ENCODE peak calls at places on chromosomes 11 and 22, in eight cellular contexts. One of them, this sample, is unnamed.

GRCh38 chr11:123564225-123564624 is 90.2 kb downstream of the SCN3B start:
- DNase-seq in H9: no peak
- DNase-seq in uterus: no peak
- DNase-seq in T1000: no peak
- DNase-seq in AG09319: no peak
- DNase-seq in B cell: no peak
- DNase-seq in naive thymus-derived CD8-positive, alpha-beta T cell: no peak
- DNase-seq in effector CD4-positive, alpha-beta T cell: no peak
- DNase-seq in this sample: no peak

GRCh38 chr11:110131386-110132123 is 38.4 kb downstream of the ZC3H12C start:
- DNase-seq in H9: no peak
- DNase-seq in uterus: no peak
- DNase-seq in T1000: no peak
- DNase-seq in AG09319: no peak
- DNase-seq in B cell: no peak
- DNase-seq in naive thymus-derived CD8-positive, alpha-beta T cell: no peak
- DNase-seq in effector CD4-positive, alpha-beta T cell: no peak
- DNase-seq in this sample: no peak

GRCh38 chr11:106276126-106276525 is 198.7 kb downstream of the AASDHPPT start:
- DNase-seq in H9: no peak
- DNase-seq in uterus: no peak
- DNase-seq in T1000: no peak
- DNase-seq in AG09319: no peak
- DNase-seq in B cell: no peak
- DNase-seq in naive thymus-derived CD8-positive, alpha-beta T cell: no peak
- DNase-seq in effector CD4-positive, alpha-beta T cell: no peak
- DNase-seq in this sample: no peak

GRCh38 chr22:32720924-32721323 is 80.6 kb upstream of the TIMP3 start:
- DNase-seq in H9: no peak
- DNase-seq in uterus: peak; percentile 59
- DNase-seq in T1000: no peak
- DNase-seq in AG09319: no peak
- DNase-seq in B cell: no peak
- DNase-seq in naive thymus-derived CD8-positive, alpha-beta T cell: no peak
- DNase-seq in effector CD4-positive, alpha-beta T cell: no peak
- DNase-seq in this sample: no peak

GRCh38 chr11:60762851-60763691 is 6.4 kb downstream of the MS4A15 start:
- DNase-seq in H9: no peak
- DNase-seq in uterus: no peak
- DNase-seq in T1000: no peak
- DNase-seq in AG09319: no peak
- DNase-seq in B cell: peak; percentile 71
- DNase-seq in naive thymus-derived CD8-positive, alpha-beta T cell: no peak
- DNase-seq in effector CD4-positive, alpha-beta T cell: no peak
- DNase-seq in this sample: peak; percentile 6

GRCh38 chr11:848988-849824 is 6.6 kb downstream of the TSPAN4 start:
- DNase-seq in H9: peak; percentile 82
- DNase-seq in uterus: peak; percentile 66
- DNase-seq in T1000: no peak
- DNase-seq in AG09319: no peak
- DNase-seq in B cell: no peak
- DNase-seq in naive thymus-derived CD8-positive, alpha-beta T cell: no peak
- DNase-seq in effector CD4-positive, alpha-beta T cell: peak; percentile 23
- DNase-seq in this sample: no peak

GRCh38 chr11:16982256-16982671 is 31.9 kb downstream of the PLEKHA7 start:
- DNase-seq in H9: no peak
- DNase-seq in uterus: no peak
- DNase-seq in T1000: no peak
- DNase-seq in AG09319: no peak
- DNase-seq in B cell: no peak
- DNase-seq in naive thymus-derived CD8-positive, alpha-beta T cell: no peak
- DNase-seq in effector CD4-positive, alpha-beta T cell: no peak
- DNase-seq in this sample: no peak

GRCh38 chr11:3152471-3153110 is 12.5 kb downstream of the OSBPL5 start:
- DNase-seq in H9: no peak
- DNase-seq in uterus: no peak
- DNase-seq in T1000: no peak
- DNase-seq in AG09319: no peak
- DNase-seq in B cell: no peak
- DNase-seq in naive thymus-derived CD8-positive, alpha-beta T cell: no peak
- DNase-seq in effector CD4-positive, alpha-beta T cell: no peak
- DNase-seq in this sample: no peak

GRCh38 chr11:57100638-57101312 is 81.0 kb upstream of the LRRC55 start:
- DNase-seq in H9: no peak
- DNase-seq in uterus: no peak
- DNase-seq in T1000: no peak
- DNase-seq in AG09319: no peak
- DNase-seq in B cell: no peak
- DNase-seq in naive thymus-derived CD8-positive, alpha-beta T cell: no peak
- DNase-seq in effector CD4-positive, alpha-beta T cell: no peak
- DNase-seq in this sample: no peak

GRCh38 chr11:24880962-24881361 is 384.1 kb downstream of the LUZP2 start:
- DNase-seq in H9: no peak
- DNase-seq in uterus: no peak
- DNase-seq in T1000: no peak
- DNase-seq in AG09319: no peak
- DNase-seq in B cell: no peak
- DNase-seq in naive thymus-derived CD8-positive, alpha-beta T cell: no peak
- DNase-seq in effector CD4-positive, alpha-beta T cell: no peak
- DNase-seq in this sample: no peak

GRCh38 chr11:15636520-15637065 is 521.9 kb downstream of the INSC start:
- DNase-seq in H9: no peak
- DNase-seq in uterus: no peak
- DNase-seq in T1000: no peak
- DNase-seq in AG09319: no peak
- DNase-seq in B cell: no peak
- DNase-seq in naive thymus-derived CD8-positive, alpha-beta T cell: no peak
- DNase-seq in effector CD4-positive, alpha-beta T cell: no peak
- DNase-seq in this sample: no peak

GRCh38 chr22:16968218-16968595 is 39.8 kb downstream of the GAB4 start:
- DNase-seq in H9: no peak
- DNase-seq in uterus: no peak
- DNase-seq in T1000: no peak
- DNase-seq in AG09319: no peak
- DNase-seq in B cell: no peak
- DNase-seq in naive thymus-derived CD8-positive, alpha-beta T cell: no peak
- DNase-seq in effector CD4-positive, alpha-beta T cell: no peak
- DNase-seq in this sample: no peak

GRCh38 chr11:14702760-14703159 is 59.2 kb downstream of the PDE3B start:
- DNase-seq in H9: no peak
- DNase-seq in uterus: no peak
- DNase-seq in T1000: no peak
- DNase-seq in AG09319: no peak
- DNase-seq in B cell: no peak
- DNase-seq in naive thymus-derived CD8-positive, alpha-beta T cell: no peak
- DNase-seq in effector CD4-positive, alpha-beta T cell: no peak
- DNase-seq in this sample: no peak

GRCh38 chr11:123478352-123478986 is 48.4 kb downstream of the GRAMD1B start:
- DNase-seq in H9: peak; percentile 79
- DNase-seq in uterus: peak; percentile 45
- DNase-seq in T1000: peak; percentile 37
- DNase-seq in AG09319: peak; percentile 64
- DNase-seq in B cell: no peak
- DNase-seq in naive thymus-derived CD8-positive, alpha-beta T cell: no peak
- DNase-seq in effector CD4-positive, alpha-beta T cell: peak; percentile 12
- DNase-seq in this sample: peak; percentile 68

GRCh38 chr11:2252018-2252417 is 18.4 kb downstream of the ASCL2 start:
- DNase-seq in H9: no peak
- DNase-seq in uterus: no peak
- DNase-seq in T1000: no peak
- DNase-seq in AG09319: no peak
- DNase-seq in B cell: no peak
- DNase-seq in naive thymus-derived CD8-positive, alpha-beta T cell: no peak
- DNase-seq in effector CD4-positive, alpha-beta T cell: no peak
- DNase-seq in this sample: no peak

GRCh38 chr22:17797721-17798559 is 23.7 kb upstream of the BID start:
- DNase-seq in H9: no peak
- DNase-seq in uterus: no peak
- DNase-seq in T1000: no peak
- DNase-seq in AG09319: no peak
- DNase-seq in B cell: peak; percentile 71
- DNase-seq in naive thymus-derived CD8-positive, alpha-beta T cell: no peak
- DNase-seq in effector CD4-positive, alpha-beta T cell: no peak
- DNase-seq in this sample: no peak

GRCh38 chr11:116657842-116658825 is 114.7 kb downstream of the BUD13 start:
- DNase-seq in H9: peak; percentile 29
- DNase-seq in uterus: no peak
- DNase-seq in T1000: no peak
- DNase-seq in AG09319: no peak
- DNase-seq in B cell: no peak
- DNase-seq in naive thymus-derived CD8-positive, alpha-beta T cell: no peak
- DNase-seq in effector CD4-positive, alpha-beta T cell: no peak
- DNase-seq in this sample: no peak

GRCh38 chr11:117829369-117829725 is 4.8 kb upstream of the FXYD2 start:
- DNase-seq in H9: peak; percentile 17
- DNase-seq in uterus: peak; percentile 29
- DNase-seq in T1000: no peak
- DNase-seq in AG09319: no peak
- DNase-seq in B cell: no peak
- DNase-seq in naive thymus-derived CD8-positive, alpha-beta T cell: no peak
- DNase-seq in effector CD4-positive, alpha-beta T cell: no peak
- DNase-seq in this sample: no peak

GRCh38 chr22:23218867-23219251 is 38.5 kb downstream of the BCR start:
- DNase-seq in H9: peak; percentile 69
- DNase-seq in uterus: no peak
- DNase-seq in T1000: no peak
- DNase-seq in AG09319: no peak
- DNase-seq in B cell: peak; percentile 57
- DNase-seq in naive thymus-derived CD8-positive, alpha-beta T cell: no peak
- DNase-seq in effector CD4-positive, alpha-beta T cell: no peak
- DNase-seq in this sample: peak; percentile 23

GRCh38 chr22:50698546-50698945 is 25.9 kb downstream of the SHANK3 start:
- DNase-seq in H9: no peak
- DNase-seq in uterus: no peak
- DNase-seq in T1000: no peak
- DNase-seq in AG09319: no peak
- DNase-seq in B cell: no peak
- DNase-seq in naive thymus-derived CD8-positive, alpha-beta T cell: no peak
- DNase-seq in effector CD4-positive, alpha-beta T cell: no peak
- DNase-seq in this sample: no peak

GRCh38 chr22:39349967-39350802 is at the start of gene SYNGR1:
- DNase-seq in H9: no peak
- DNase-seq in uterus: peak; percentile 42
- DNase-seq in T1000: no peak
- DNase-seq in AG09319: no peak
- DNase-seq in B cell: no peak
- DNase-seq in naive thymus-derived CD8-positive, alpha-beta T cell: no peak
- DNase-seq in effector CD4-positive, alpha-beta T cell: no peak
- DNase-seq in this sample: no peak

GRCh38 chr22:24315367-24315781 is 44.7 kb downstream of the SPECC1L start:
- DNase-seq in H9: no peak
- DNase-seq in uterus: no peak
- DNase-seq in T1000: no peak
- DNase-seq in AG09319: peak; percentile 37
- DNase-seq in B cell: no peak
- DNase-seq in naive thymus-derived CD8-positive, alpha-beta T cell: no peak
- DNase-seq in effector CD4-positive, alpha-beta T cell: no peak
- DNase-seq in this sample: no peak

GRCh38 chr22:37643225-37643847 is 3.9 kb downstream of the SH3BP1 start:
- DNase-seq in H9: peak; percentile 83
- DNase-seq in uterus: peak; percentile 89
- DNase-seq in T1000: peak; percentile 75
- DNase-seq in AG09319: no peak
- DNase-seq in B cell: peak; percentile 84
- DNase-seq in naive thymus-derived CD8-positive, alpha-beta T cell: peak; percentile 69
- DNase-seq in effector CD4-positive, alpha-beta T cell: peak; percentile 82
- DNase-seq in this sample: peak; percentile 79

GRCh38 chr11:11349870-11350325 is 3.2 kb downstream of the CSNK2A3 start:
- DNase-seq in H9: no peak
- DNase-seq in uterus: no peak
- DNase-seq in T1000: peak; percentile 25
- DNase-seq in AG09319: peak; percentile 16
- DNase-seq in B cell: no peak
- DNase-seq in naive thymus-derived CD8-positive, alpha-beta T cell: no peak
- DNase-seq in effector CD4-positive, alpha-beta T cell: no peak
- DNase-seq in this sample: no peak

GRCh38 chr11:96680515-96680914 is 290.7 kb downstream of the JRKL start:
- DNase-seq in H9: no peak
- DNase-seq in uterus: no peak
- DNase-seq in T1000: no peak
- DNase-seq in AG09319: no peak
- DNase-seq in B cell: no peak
- DNase-seq in naive thymus-derived CD8-positive, alpha-beta T cell: no peak
- DNase-seq in effector CD4-positive, alpha-beta T cell: no peak
- DNase-seq in this sample: no peak

GRCh38 chr11:86067230-86068137 is 1.4 kb downstream of the PICALM start:
- DNase-seq in H9: no peak
- DNase-seq in uterus: no peak
- DNase-seq in T1000: no peak
- DNase-seq in AG09319: no peak
- DNase-seq in B cell: no peak
- DNase-seq in naive thymus-derived CD8-positive, alpha-beta T cell: no peak
- DNase-seq in effector CD4-positive, alpha-beta T cell: no peak
- DNase-seq in this sample: peak; percentile 47

GRCh38 chr11:128465531-128465930 is 121.8 kb downstream of the ETS1 start:
- DNase-seq in H9: no peak
- DNase-seq in uterus: no peak
- DNase-seq in T1000: no peak
- DNase-seq in AG09319: no peak
- DNase-seq in B cell: no peak
- DNase-seq in naive thymus-derived CD8-positive, alpha-beta T cell: peak; percentile 51
- DNase-seq in effector CD4-positive, alpha-beta T cell: no peak
- DNase-seq in this sample: no peak

GRCh38 chr11:122398167-122398566 is 257.4 kb upstream of the UBASH3B start:
- DNase-seq in H9: no peak
- DNase-seq in uterus: no peak
- DNase-seq in T1000: no peak
- DNase-seq in AG09319: no peak
- DNase-seq in B cell: no peak
- DNase-seq in naive thymus-derived CD8-positive, alpha-beta T cell: no peak
- DNase-seq in effector CD4-positive, alpha-beta T cell: no peak
- DNase-seq in this sample: no peak

GRCh38 chr11:120906752-120907151 is 117.2 kb upstream of the TBCEL start:
- DNase-seq in H9: no peak
- DNase-seq in uterus: no peak
- DNase-seq in T1000: no peak
- DNase-seq in AG09319: no peak
- DNase-seq in B cell: no peak
- DNase-seq in naive thymus-derived CD8-positive, alpha-beta T cell: no peak
- DNase-seq in effector CD4-positive, alpha-beta T cell: no peak
- DNase-seq in this sample: no peak

GRCh38 chr11:77101043-77101537 is 1.6 kb upstream of the OMP start:
- DNase-seq in H9: no peak
- DNase-seq in uterus: no peak
- DNase-seq in T1000: no peak
- DNase-seq in AG09319: no peak
- DNase-seq in B cell: no peak
- DNase-seq in naive thymus-derived CD8-positive, alpha-beta T cell: no peak
- DNase-seq in effector CD4-positive, alpha-beta T cell: no peak
- DNase-seq in this sample: no peak

GRCh38 chr11:70109006-70109405 is 30.9 kb downstream of the ANO1 start:
- DNase-seq in H9: no peak
- DNase-seq in uterus: no peak
- DNase-seq in T1000: no peak
- DNase-seq in AG09319: no peak
- DNase-seq in B cell: no peak
- DNase-seq in naive thymus-derived CD8-positive, alpha-beta T cell: no peak
- DNase-seq in effector CD4-positive, alpha-beta T cell: no peak
- DNase-seq in this sample: no peak

GRCh38 chr11:1194231-1194976 is 28.5 kb upstream of the MUC5B start:
- DNase-seq in H9: no peak
- DNase-seq in uterus: peak; percentile 9
- DNase-seq in T1000: no peak
- DNase-seq in AG09319: no peak
- DNase-seq in B cell: peak; percentile 27
- DNase-seq in naive thymus-derived CD8-positive, alpha-beta T cell: no peak
- DNase-seq in effector CD4-positive, alpha-beta T cell: no peak
- DNase-seq in this sample: no peak

This sample was measured in CD4-positive, CD25-positive, alpha-beta regulatory T cell.